ENCODE peak calls at places on chromosome 7, in nine cellular contexts. O is endothelial cell of umbilical vein, P is hepatocyte, W is fibroblast of lung, D is H9, E is neural progenitor cell, M is GM23248, C is DND-41, Y is osteoblast. K is an unnamed sample. For H4K20me1, the result is how much of the 10 kb centered on the place peaks cover.

GRCh38 chr7:24283900-24284698 is at the start of gene NPY:
- DNase-seq in O (no peak), P (no peak), W (no peak), D (peak), E (peak), M (no peak), C (no peak), Y (no peak), K (peak)

GRCh38 chr7:66869660-66870450 is 51.2 kb upstream of the TMEM248 start:
- DNase-seq in O (no peak), P (no peak), W (no peak), D (no peak), E (no peak), M (no peak), C (no peak), Y (no peak), K (no peak)

GRCh38 chr7:117110480-117111315 is 157.4 kb downstream of the ST7 start:
- DNase-seq in O (peak), P (peak), W (no peak), D (no peak), E (no peak), M (no peak), C (no peak), Y (no peak), K (no peak)

GRCh38 chr7:132680590-132680989 is 104.3 kb upstream of the PLXNA4 start:
- DNase-seq in O (no peak), P (no peak), W (no peak), D (no peak), E (no peak), M (no peak), C (no peak), Y (no peak), K (no peak)

GRCh38 chr7:133354546-133355324 is 101.9 kb downstream of the EXOC4 start:
- DNase-seq in O (peak), P (no peak), W (peak), D (no peak), E (no peak), M (peak), C (no peak), Y (peak), K (peak)

GRCh38 chr7:158649279-158649678 is 55.3 kb downstream of the NCAPG2 start:
- DNase-seq in O (peak), P (peak), W (peak), D (no peak), E (no peak), M (peak), C (no peak), Y (peak), K (no peak)

GRCh38 chr7:32611201-32611691 is 116.0 kb downstream of the AVL9 start:
- DNase-seq in O (no peak), P (no peak), W (peak), D (no peak), E (no peak), M (no peak), C (no peak), Y (peak), K (peak)

GRCh38 chr7:132383962-132384361 is 192.3 kb downstream of the PLXNA4 start:
- DNase-seq in O (no peak), P (no peak), W (no peak), D (no peak), E (no peak), M (no peak), C (no peak), Y (no peak), K (no peak)

GRCh38 chr7:148962823-148963582 is 65.3 kb downstream of the PDIA4 start:
- DNase-seq in O (peak), P (peak), W (peak), D (no peak), E (peak), M (peak), C (peak), Y (peak), K (peak)

GRCh38 chr7:29017666-29018065 is 59.5 kb upstream of the TRIL start:
- DNase-seq in O (no peak), P (no peak), W (peak), D (no peak), E (no peak), M (peak), C (no peak), Y (peak), K (no peak)

GRCh38 chr7:117048854-117049321 is 95.6 kb downstream of the ST7 start:
- DNase-seq in O (no peak), P (no peak), W (no peak), D (no peak), E (no peak), M (no peak), C (no peak), Y (no peak), K (no peak)

GRCh38 chr7:43650457-43651052 is 67.6 kb downstream of the STK17A start:
- DNase-seq in O (peak), P (no peak), W (peak), D (no peak), E (no peak), M (peak), C (no peak), Y (peak), K (no peak)

GRCh38 chr7:2355079-2356008 is 717 bp downstream of the EIF3B start:
- DNase-seq in O (peak), P (peak), W (no peak), D (no peak), E (peak), M (peak), C (peak), Y (peak), K (peak)

GRCh38 chr7:75716992-75717626 is 21.6 kb downstream of the HIP1 start:
- DNase-seq in O (peak), P (no peak), W (peak), D (no peak), E (no peak), M (peak), C (no peak), Y (peak), K (no peak)

GRCh38 chr7:48262606-48263005 is 91.3 kb downstream of the ABCA13 start:
- DNase-seq in O (no peak), P (no peak), W (no peak), D (no peak), E (no peak), M (no peak), C (no peak), Y (no peak), K (no peak)

GRCh38 chr7:132508724-132509348 is 67.4 kb downstream of the PLXNA4 start:
- DNase-seq in O (no peak), P (no peak), W (no peak), D (no peak), E (peak), M (no peak), C (no peak), Y (no peak), K (peak)

GRCh38 chr7:66859794-66860645 is 61.0 kb upstream of the TMEM248 start:
- DNase-seq in O (no peak), P (no peak), W (no peak), D (peak), E (peak), M (peak), C (no peak), Y (no peak), K (peak)

GRCh38 chr7:94509879-94510581 is 421 bp downstream of the CASD1 start:
- DNase-seq in O (peak), P (peak), W (peak), D (peak), E (peak), M (peak), C (peak), Y (peak), K (peak)

GRCh38 chr7:8185907-8186306 is 76.1 kb downstream of the ICA1 start:
- DNase-seq in O (no peak), P (no peak), W (no peak), D (no peak), E (peak), M (no peak), C (no peak), Y (no peak), K (no peak)

GRCh38 chr7:148772297-148773089 is 73.8 kb downstream of the CUL1 start:
- DNase-seq in O (peak), P (peak), W (peak), D (no peak), E (no peak), M (peak), C (no peak), Y (peak), K (no peak)

GRCh38 chr7:24858108-24858977 is 101.1 kb upstream of the GSDME start:
- DNase-seq in O (no peak), P (no peak), W (no peak), D (no peak), E (peak), M (no peak), C (no peak), Y (peak), K (no peak)

GRCh38 chr7:104967088-104967487 is 46.9 kb upstream of the KMT2E start:
- DNase-seq in O (no peak), P (no peak), W (no peak), D (no peak), E (no peak), M (peak), C (no peak), Y (peak), K (no peak)

GRCh38 chr7:105098863-105099515 is 85.0 kb downstream of the KMT2E start:
- DNase-seq in O (peak), P (no peak), W (no peak), D (no peak), E (no peak), M (peak), C (no peak), Y (no peak), K (peak)

GRCh38 chr7:51428226-51428887 is 111.7 kb upstream of the COBL start:
- DNase-seq in O (no peak), P (peak), W (no peak), D (no peak), E (peak), M (no peak), C (no peak), Y (no peak), K (peak)

GRCh38 chr7:130838738-130839137 is 104.7 kb upstream of the KLF14 start:
- DNase-seq in O (peak), P (no peak), W (peak), D (no peak), E (no peak), M (peak), C (no peak), Y (peak), K (no peak)

GRCh38 chr7:94049615-94050014 is 45.5 kb upstream of the BET1 start:
- DNase-seq in O (no peak), P (no peak), W (no peak), D (no peak), E (no peak), M (no peak), C (no peak), Y (no peak), K (peak)

GRCh38 chr7:159027091-159027802 is 117.4 kb downstream of the VIPR2 start:
- DNase-seq in O (no peak), P (peak), W (no peak), D (peak), E (peak), M (no peak), C (no peak), Y (no peak), K (no peak)

GRCh38 chr7:140334341-140335057 is 63.8 kb downstream of the SLC37A3 start:
- DNase-seq in O (no peak), P (no peak), W (no peak), D (no peak), E (no peak), M (no peak), C (no peak), Y (no peak), K (no peak)

GRCh38 chr7:2721842-2722241 is 33.8 kb downstream of the AMZ1 start:
- DNase-seq in O (no peak), P (no peak), W (no peak), D (no peak), E (no peak), M (no peak), C (no peak), Y (peak), K (no peak)

DNA sequence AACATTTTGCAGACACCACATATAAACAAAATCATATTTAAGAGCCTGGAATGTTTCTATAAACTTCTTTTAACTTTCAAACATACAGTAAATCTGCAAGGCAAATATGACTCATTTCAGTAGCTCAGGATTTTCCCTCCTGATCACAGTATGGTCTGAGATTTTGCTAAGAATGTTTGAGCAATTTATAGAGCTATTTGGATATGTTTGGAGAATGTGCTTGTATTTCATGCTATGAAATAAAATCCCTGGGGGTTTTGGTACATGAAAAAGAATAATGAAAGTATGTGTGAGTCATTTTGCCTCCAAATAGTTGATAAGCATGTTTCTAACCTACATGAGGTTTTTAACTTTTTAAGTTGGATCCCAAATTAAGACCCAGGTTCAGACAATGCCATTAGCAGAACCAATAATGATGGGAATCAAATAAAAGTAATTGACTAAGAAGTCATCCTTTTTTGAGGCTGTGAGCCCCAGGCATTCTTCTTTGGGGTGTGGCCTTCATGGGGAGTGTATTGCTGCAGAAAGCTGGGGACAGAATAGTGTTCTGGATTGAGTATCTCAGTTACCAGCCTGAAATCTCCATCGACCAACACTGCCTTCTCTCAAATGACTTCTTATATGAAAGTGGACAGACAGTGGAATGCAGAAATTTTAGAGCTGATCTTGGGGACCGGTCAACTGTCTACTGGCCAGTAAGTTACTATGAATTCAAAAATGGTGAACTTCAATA is 66.1 kb upstream of the AGBL3 start:
- DNase-seq in O (no peak), P (peak), W (peak), D (no peak), E (no peak), M (peak), C (no peak), Y (peak), K (no peak)
- H4K20me1 ChIP-seq in O (under half), P (under half), W (under half), D (under half), E (under half), M (under half), C (under half), Y (under half), K (under half)

GRCh38 chr7:127666602-127667001 is 14.6 kb downstream of the SND1 start:
- DNase-seq in O (no peak), P (no peak), W (no peak), D (no peak), E (no peak), M (peak), C (no peak), Y (no peak), K (no peak)
- H4K20me1 ChIP-seq in O (under half), P (half or more), W (under half), D (under half), E (half or more), M (under half), C (under half), Y (under half), K (half or more)

DNA sequence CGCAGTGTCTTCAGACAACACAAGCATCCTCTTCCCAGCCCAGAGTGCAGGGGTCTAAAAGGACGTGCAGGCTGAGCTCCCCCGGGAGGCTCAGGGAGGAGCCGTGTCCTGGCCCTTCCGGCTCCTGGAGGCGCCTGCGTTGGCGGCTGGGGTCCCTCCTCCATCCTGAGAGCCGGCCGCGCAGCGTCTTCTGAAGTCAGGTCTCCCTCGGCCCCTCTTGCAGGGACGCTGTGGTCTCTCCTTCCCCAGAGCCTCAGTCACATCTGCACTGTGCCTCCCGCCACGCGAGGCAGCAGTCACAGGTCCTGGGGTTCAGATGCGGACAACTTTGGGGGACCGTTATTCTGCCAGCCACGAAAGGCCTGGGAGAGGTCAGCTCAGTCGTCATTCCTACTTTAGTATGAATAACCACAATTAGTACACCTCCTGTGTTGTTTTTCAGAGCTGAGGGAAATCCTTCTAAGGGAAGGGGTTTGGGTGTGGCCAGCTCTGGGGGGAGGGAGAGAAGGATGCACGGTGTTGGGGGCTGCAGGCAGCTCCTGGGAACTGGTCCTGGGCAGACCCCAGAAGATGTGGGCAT is 41.2 kb downstream of the FAM20C start:
- DNase-seq in O (no peak), P (no peak), W (peak), D (no peak), E (no peak), M (peak), C (no peak), Y (no peak), K (no peak)
- H4K20me1 ChIP-seq in O (under half), P (under half), W (under half), D (under half), E (under half), M (under half), C (under half), Y (half or more), K (under half)

DNA sequence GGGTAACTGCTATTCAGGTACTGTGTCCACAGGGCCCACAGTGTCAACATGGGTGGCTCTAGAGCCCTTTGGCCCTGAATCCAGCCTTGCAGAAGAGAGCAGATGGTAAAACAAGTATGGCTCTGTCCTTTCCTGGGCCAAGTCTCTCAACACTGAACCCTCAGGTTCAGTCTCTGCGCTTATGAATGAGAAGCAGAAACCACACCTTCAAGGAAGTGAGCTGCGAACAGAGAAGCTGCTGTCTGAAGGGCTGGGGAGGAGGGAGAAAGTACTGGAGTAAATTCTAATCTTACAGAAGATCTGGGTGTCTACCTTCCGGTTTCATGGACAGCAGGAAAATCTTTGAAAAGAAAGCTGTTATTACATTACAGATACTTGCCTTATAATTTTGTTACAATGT is 4.1 kb downstream of the TBRG4 start:
- DNase-seq in O (no peak), P (no peak), W (no peak), D (no peak), E (no peak), M (no peak), C (no peak), Y (no peak), K (no peak)
- H4K20me1 ChIP-seq in O (under half), P (under half), W (under half), D (under half), E (under half), M (under half), C (half or more), Y (under half), K (under half)

GRCh38 chr7:26191974-26192479 is 8.5 kb downstream of the HNRNPA2B1 start:
- DNase-seq in O (no peak), P (no peak), W (no peak), D (no peak), E (no peak), M (no peak), C (no peak), Y (no peak), K (no peak)
- H4K20me1 ChIP-seq in O (under half), P (half or more), W (under half), D (under half), E (half or more), M (under half), C (half or more), Y (half or more), K (half or more)

GRCh38 chr7:6402741-6403140 is 45.0 kb downstream of the DAGLB start:
- DNase-seq in O (no peak), P (no peak), W (no peak), D (no peak), E (no peak), M (no peak), C (no peak), Y (no peak), K (no peak)
- H4K20me1 ChIP-seq in O (under half), P (under half), W (under half), D (under half), E (half or more), M (under half), C (half or more), Y (under half), K (half or more)

GRCh38 chr7:74290590-74290950 is 1.4 kb downstream of the CLIP2 start:
- DNase-seq in O (no peak), P (no peak), W (no peak), D (no peak), E (no peak), M (peak), C (no peak), Y (no peak), K (no peak)
- H4K20me1 ChIP-seq in O (under half), P (under half), W (under half), D (under half), E (half or more), M (under half), C (under half), Y (half or more), K (under half)

DNA sequence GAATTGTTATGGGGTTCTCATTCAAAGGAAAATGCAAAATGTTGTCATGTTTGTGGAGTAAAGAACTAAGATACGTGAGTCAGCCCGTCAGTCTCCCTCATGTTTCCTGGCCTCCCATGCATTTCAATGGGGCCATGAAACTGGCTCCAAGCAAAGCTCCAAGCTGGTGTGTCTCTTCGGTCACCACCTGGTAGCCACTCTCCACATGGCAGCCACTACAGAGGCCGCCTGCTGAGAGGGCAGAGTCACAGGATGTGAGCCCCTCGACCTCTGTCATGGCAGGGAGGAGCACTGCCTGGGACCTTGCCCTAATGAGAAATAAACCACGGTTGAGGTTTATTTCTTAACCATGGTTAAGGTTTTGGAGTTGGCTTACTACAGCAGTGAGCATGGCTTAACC is 62.6 kb downstream of the AOC1 start:
- DNase-seq in O (no peak), P (no peak), W (no peak), D (no peak), E (no peak), M (no peak), C (no peak), Y (no peak), K (no peak)
- H4K20me1 ChIP-seq in O (under half), P (under half), W (under half), D (under half), E (under half), M (under half), C (under half), Y (under half), K (under half)